ENCODE peak calls at places on chromosome 15, in nine cellular contexts. P is sigmoid colon, G is lower lobe of right lung, R is colonic mucosa, V is hepatocyte, K is tibial nerve, F is heart left ventricle, L is stomach, W is esophagus muscularis mucosa. N is an unnamed sample. For H3K9me3 and H3K4me1, the result is how much of the 10 kb centered on the place peaks cover.

GRCh38 chr15:78047631-78048409 is 29.7 kb downstream of the TBC1D2B start:
- DNase-seq in L (no peak), F (peak), P (peak), W (no peak), G (peak), R (no peak), V (peak), K (peak), N (no peak)

GRCh38 chr15:37698679-37699078 is 235.8 kb upstream of the TMCO5A start:
- DNase-seq in K (no peak), V (no peak), R (no peak), G (no peak), F (no peak), P (no peak), W (no peak), L (no peak), N (no peak)

GRCh38 chr15:39582977-39583585 is 2.2 kb downstream of the THBS1 start:
- DNase-seq in P (no peak), K (no peak), G (no peak), L (no peak), W (no peak), R (no peak), F (no peak), V (no peak), N (no peak)

GRCh38 chr15:101027920-101028319 is 108.8 kb downstream of the LRRK1 start:
- DNase-seq in G (no peak), F (peak), W (no peak), R (no peak), P (peak), K (no peak), V (no peak), L (no peak), N (no peak)

GRCh38 chr15:86432861-86433260 is 353.2 kb downstream of the AGBL1 start:
- DNase-seq in P (no peak), W (no peak), L (no peak), K (no peak), G (no peak), R (no peak), V (peak), F (no peak), N (no peak)

GRCh38 chr15:94231728-94232086 is 346 bp downstream of the MCTP2 start:
- DNase-seq in F (no peak), K (no peak), R (peak), P (peak), L (peak), V (no peak), G (no peak), W (no peak), N (no peak)

GRCh38 chr15:65583701-65584100 is 27.2 kb downstream of the INTS14 start:
- DNase-seq in W (no peak), R (no peak), K (no peak), P (no peak), F (no peak), L (no peak), V (peak), G (no peak), N (no peak)

GRCh38 chr15:49383266-49383665 is 39.8 kb upstream of the FGF7 start:
- DNase-seq in G (no peak), V (no peak), P (no peak), K (no peak), F (no peak), R (no peak), L (no peak), W (no peak), N (no peak)

GRCh38 chr15:78353093-78353492 is 12.9 kb downstream of the CRABP1 start:
- DNase-seq in W (no peak), P (no peak), R (no peak), G (no peak), K (no peak), F (no peak), V (no peak), L (no peak), N (no peak)

GRCh38 chr15:48641416-48641815 is 4.1 kb downstream of the FBN1 start:
- DNase-seq in K (no peak), R (no peak), W (no peak), V (no peak), L (no peak), F (no peak), G (no peak), P (no peak), N (no peak)

DNA sequence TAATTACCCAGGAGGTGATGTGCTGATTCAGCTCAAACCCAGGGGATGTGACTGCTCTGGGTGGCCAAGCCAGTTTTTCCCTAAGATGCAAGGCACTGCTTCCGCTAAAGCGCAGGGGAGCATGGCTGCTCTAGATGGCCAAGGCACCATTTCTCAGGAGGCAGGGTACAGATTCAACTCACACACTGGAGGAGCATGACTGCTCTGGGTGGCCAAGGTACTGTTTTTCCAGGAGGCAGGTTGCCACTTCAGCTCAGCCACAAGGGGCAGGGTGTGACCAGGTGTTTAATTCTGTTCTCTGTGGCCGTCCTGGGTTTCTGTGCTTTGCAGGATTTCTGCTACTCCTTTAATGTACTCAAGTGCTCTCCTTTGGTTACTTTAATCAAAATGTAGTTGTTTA is 659.3 kb upstream of the ARRDC4 start:
- DNase-seq in K (no peak), G (no peak), V (no peak), R (no peak), L (no peak), W (no peak), P (no peak), F (no peak), N (no peak)
- H3K9me3 ChIP-seq in K (under half), G (under half), V (under half), R (under half), L (under half), W (under half), P (under half), F (under half), N (under half)

GRCh38 chr15:90660195-90660995 is 56.8 kb upstream of the BLM start:
- DNase-seq in W (no peak), L (peak), P (peak), R (peak), G (peak), V (peak), F (peak), K (peak), N (peak)

GRCh38 chr15:90666135-90666909 is 50.8 kb upstream of the BLM start:
- DNase-seq in F (no peak), P (no peak), G (no peak), L (no peak), K (no peak), W (no peak), R (no peak), V (no peak), N (no peak)

GRCh38 chr15:90667063-90667754 is 49.9 kb upstream of the BLM start:
- DNase-seq in K (no peak), V (no peak), L (no peak), R (no peak), P (no peak), W (no peak), G (no peak), F (no peak), N (no peak)

GRCh38 chr15:90665288-90666134 is 51.6 kb upstream of the BLM start:
- DNase-seq in G (peak), L (peak), P (peak), R (peak), W (no peak), F (peak), K (peak), V (no peak), N (no peak)

GRCh38 chr15:90664650-90665287 is 52.4 kb upstream of the BLM start:
- DNase-seq in F (peak), L (no peak), R (peak), G (peak), K (peak), V (no peak), P (peak), W (no peak), N (no peak)
- H3K4me1 ChIP-seq in F (under half), L (under half), R (under half), G (under half), K (under half), V (under half), P (under half), W (under half), N (under half)

GRCh38 chr15:66935121-66935520 is 130.3 kb upstream of the SMAD3 start:
- DNase-seq in L (no peak), G (no peak), K (no peak), V (no peak), W (no peak), P (peak), R (no peak), F (no peak), N (no peak)
- H3K9me3 ChIP-seq in L (under half), G (under half), K (under half), V (under half), W (under half), P (under half), R (under half), F (under half), N (under half)

DNA sequence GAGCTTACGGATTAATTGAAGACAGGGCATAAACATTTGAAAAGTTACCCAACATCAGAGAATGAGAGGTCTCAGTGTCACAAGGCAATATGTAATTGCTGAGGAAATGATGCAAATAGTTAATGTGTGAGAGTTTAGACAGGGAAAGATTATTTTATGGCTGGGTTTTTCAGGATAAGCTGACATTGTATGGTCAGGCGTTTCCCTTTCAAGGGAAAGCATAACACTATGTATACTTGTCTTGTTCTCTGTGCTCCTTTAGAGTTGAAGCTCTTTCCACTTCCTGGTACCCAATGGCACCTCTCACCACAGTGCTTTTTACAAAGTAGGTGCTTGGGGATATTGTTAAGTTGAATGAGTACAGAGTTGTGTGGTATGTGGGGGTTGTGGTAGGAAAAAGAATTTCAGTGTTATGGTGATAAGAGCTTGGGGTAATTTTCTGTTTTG is 19.9 kb downstream of the IQGAP1 start:
- DNase-seq in R (no peak), W (no peak), F (no peak), G (no peak), V (peak), P (no peak), L (no peak), K (peak), N (no peak)
- H3K4me1 ChIP-seq in R (under half), W (half or more), F (under half), G (half or more), V (under half), P (half or more), L (under half), K (under half), N (half or more)

DNA sequence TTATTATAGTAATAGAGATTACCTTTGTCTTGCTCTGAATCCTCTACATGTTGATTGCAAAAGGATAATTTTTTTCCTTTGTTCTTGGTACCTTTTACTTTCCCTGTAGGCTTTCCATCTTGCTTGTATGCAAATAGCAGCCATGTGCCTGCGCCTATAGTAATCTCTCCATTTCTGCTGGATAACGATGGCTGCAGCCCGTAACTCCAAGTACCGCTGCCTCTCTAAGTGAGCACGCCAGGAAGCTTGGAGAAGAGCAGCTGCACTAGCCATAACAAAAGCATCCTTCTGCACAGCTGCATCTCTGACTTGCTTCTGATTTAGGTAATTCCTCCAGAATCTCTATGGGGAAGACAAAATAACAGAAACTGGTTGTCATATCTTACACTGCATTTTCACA is 89.3 kb downstream of the NR2E3 start:
- DNase-seq in R (no peak), V (no peak), F (no peak), K (no peak), G (no peak), P (no peak), L (no peak), W (no peak), N (no peak)
- H3K9me3 ChIP-seq in R (under half), V (under half), F (under half), K (under half), G (under half), P (under half), L (under half), W (under half), N (under half)